ENCODE peak calls at places on chromosome 15, in four cellular contexts. G, C, D and O are unnamed samples.

GRCh38 chr15:66291816-66292215 is 1.6 kb upstream of the DIS3L start:
- DNase-seq in C (no peak), G (no peak), D (peak), O (no peak)

GRCh38 chr15:62564889-62565288 is 399.8 kb upstream of the C2CD4B start:
- DNase-seq in C (no peak), D (no peak), G (no peak), O (no peak)

GRCh38 chr15:99143655-99144610 is 39.1 kb downstream of the SYNM start:
- DNase-seq in C (no peak), D (no peak), G (no peak), O (peak)

GRCh38 chr15:89359471-89360293 is 25.1 kb upstream of the POLG start:
- DNase-seq in D (no peak), C (no peak), G (no peak), O (no peak)

GRCh38 chr15:33963831-33964664 is 4.2 kb upstream of the CHRM5 start:
- DNase-seq in C (no peak), D (peak), G (peak), O (no peak)

GRCh38 chr15:42741710-42742109 is 4.8 kb upstream of the CDAN1 start:
- DNase-seq in G (no peak), D (no peak), C (no peak), O (no peak)

GRCh38 chr15:100941536-100941935 is 22.4 kb downstream of the LRRK1 start:
- DNase-seq in D (peak), C (no peak), G (no peak), O (no peak)

GRCh38 chr15:56919708-56920637 is 1.5 kb downstream of the TCF12 start:
- DNase-seq in D (peak), C (peak), G (no peak), O (no peak)

GRCh38 chr15:78149805-78150751 is 916 bp downstream of the IDH3A start:
- DNase-seq in C (no peak), G (no peak), D (peak), O (no peak)

GRCh38 chr15:61327019-61327631 is 98.0 kb upstream of the RORA start:
- DNase-seq in G (no peak), C (no peak), D (peak), O (peak)

GRCh38 chr15:67105065-67105951 is 39.9 kb downstream of the SMAD3 start:
- DNase-seq in D (no peak), C (peak), G (peak), O (no peak)

GRCh38 chr15:38401101-38401500 is 52.8 kb upstream of the FAM98B start:
- DNase-seq in G (no peak), C (no peak), D (no peak), O (no peak)

GRCh38 chr15:66114863-66115425 is 138.6 kb downstream of the MEGF11 start:
- DNase-seq in G (no peak), C (no peak), D (no peak), O (no peak)

GRCh38 chr15:99703603-99704443 is 29.4 kb downstream of the LYSMD4 start:
- DNase-seq in C (no peak), D (peak), G (peak), O (peak)

GRCh38 chr15:55742498-55742926 is 440 bp downstream of the PRTG start:
- DNase-seq in D (peak), G (peak), C (peak), O (no peak)

GRCh38 chr15:79970921-79971434 is at the start of gene BCL2A1:
- DNase-seq in G (peak), C (peak), D (peak), O (peak)

GRCh38 chr15:30990451-30991300 is 752 bp downstream of the MTMR10 start:
- DNase-seq in D (no peak), C (no peak), G (peak), O (peak)

GRCh38 chr15:31498756-31499155 is 172.1 kb downstream of the KLF13 start:
- DNase-seq in G (no peak), D (no peak), C (no peak), O (no peak)

GRCh38 chr15:65177901-65178300 is 7.2 kb downstream of the CLPX start:
- DNase-seq in C (no peak), D (no peak), G (no peak), O (no peak)

GRCh38 chr15:35514759-35515158 is 31.2 kb downstream of the DPH6 start:
- DNase-seq in G (peak), D (no peak), C (no peak), O (no peak)

GRCh38 chr15:55343168-55343567 is 24.1 kb downstream of the PIGB start:
- DNase-seq in G (no peak), C (no peak), D (no peak), O (no peak)

GRCh38 chr15:37550360-37551024 is 383.9 kb upstream of the TMCO5A start:
- DNase-seq in C (no peak), D (no peak), G (no peak), O (no peak)

GRCh38 chr15:78212546-78213424 is 21.6 kb downstream of the ACSBG1 start:
- DNase-seq in G (peak), C (peak), D (no peak), O (no peak)

GRCh38 chr15:69578792-69579587 is 126.4 kb downstream of the RPLP1 start:
- DNase-seq in D (no peak), G (no peak), C (peak), O (no peak)

GRCh38 chr15:63156086-63156707 is 1.1 kb downstream of the RPS27L start:
- DNase-seq in G (no peak), D (peak), C (no peak), O (no peak)

GRCh38 chr15:96403071-96403470 is 72.6 kb downstream of the NR2F2 start:
- DNase-seq in G (no peak), C (no peak), D (no peak), O (no peak)

GRCh38 chr15:78415284-78415683 is 22.7 kb upstream of the IREB2 start:
- DNase-seq in D (no peak), C (no peak), G (no peak), O (no peak)

GRCh38 chr15:35000511-35000910 is 12.4 kb upstream of the ZNF770 start:
- DNase-seq in G (peak), C (peak), D (no peak), O (no peak)

GRCh38 chr15:64149424-64150235 is 1.9 kb upstream of the SNX22 start:
- DNase-seq in G (no peak), D (peak), C (no peak), O (no peak)

GRCh38 chr15:101458908-101459578 is 30.5 kb downstream of the PCSK6 start:
- DNase-seq in D (no peak), C (no peak), G (no peak), O (no peak)

GRCh38 chr15:64894395-64895056 is 17.2 kb upstream of the ANKDD1A start:
- DNase-seq in C (no peak), D (peak), G (no peak), O (no peak)

GRCh38 chr15:87669846-87670245 is 586.7 kb downstream of the NTRK3 start:
- DNase-seq in G (no peak), C (no peak), D (no peak), O (no peak)

GRCh38 chr15:98174286-98174685 is 213.8 kb downstream of the ARRDC4 start:
- DNase-seq in D (no peak), G (no peak), C (no peak), O (no peak)

GRCh38 chr15:91473894-91474293 is 373.8 kb downstream of the SV2B start:
- DNase-seq in C (no peak), D (no peak), G (no peak), O (no peak)

GRCh38 chr15:40776537-40777141 is 6.9 kb downstream of the C15orf62 start:
- DNase-seq in G (no peak), D (no peak), C (peak), O (no peak)

GRCh38 chr15:75713338-75713895 is 769 bp upstream of the CSPG4 start:
- DNase-seq in C (no peak), D (no peak), G (no peak), O (peak)

GRCh38 chr15:80989110-80989517 is 505 bp downstream of the MESD start:
- DNase-seq in C (no peak), G (no peak), D (no peak), O (no peak)

GRCh38 chr15:69573815-69574472 is 121.3 kb downstream of the RPLP1 start:
- DNase-seq in D (peak), C (no peak), G (no peak), O (no peak)

GRCh38 chr15:38667875-38668274 is 103.3 kb upstream of the RASGRP1 start:
- DNase-seq in C (no peak), D (no peak), G (no peak), O (no peak)

GRCh38 chr15:84725001-84725491 is 9.1 kb upstream of the SEC11A start:
- DNase-seq in G (no peak), D (peak), C (no peak), O (no peak)